ENCODE peak calls at places on chromosomes 2 and 18, in six cellular contexts. Y is HCT116; X is activated CD4-positive, CD25-positive, alpha-beta regulatory T cell treated with anti-CD3 and anti-CD28 coated beads, Interleukin-2, amount 50 U/mL, for 24 hours; W is activated CD8-positive, alpha-beta memory T cell treated with anti-CD3 and anti-CD28 coated beads, Interleukin-2, amount 10 ng/mL, durations not matched to agents 7 days and 5 days; N is lower lobe of right lung; I is GM23338. C is an unnamed sample.

GRCh38 chr2:10003206-10004125 is 39.9 kb upstream of the KLF11 start:
- ATAC-seq in Y (no peak), X (no peak), W (no peak), N (no peak), I (no peak), C (no peak)

GRCh38 chr18:67846422-67847098 is 330.0 kb upstream of the DSEL start:
- ATAC-seq in Y (no peak), X (no peak), W (no peak), N (peak), I (no peak), C (no peak)

GRCh38 chr2:240595381-240596079 is 9.0 kb downstream of the CAPN10 start:
- ATAC-seq in Y (peak), X (no peak), W (peak), N (peak), I (peak), C (no peak)

GRCh38 chr2:168165985-168166901 is 81.2 kb downstream of the STK39 start:
- ATAC-seq in Y (no peak), X (no peak), W (no peak), N (no peak), I (no peak), C (peak)

GRCh38 chr2:154740360-154740759 is 41.9 kb downstream of the KCNJ3 start:
- ATAC-seq in Y (no peak), X (no peak), W (no peak), N (no peak), I (no peak), C (no peak)

GRCh38 chr2:1685957-1686783 is 58.1 kb downstream of the PXDN start:
- ATAC-seq in Y (peak), X (no peak), W (no peak), N (no peak), I (peak), C (no peak)

GRCh38 chr2:187529977-187530721 is 24.1 kb downstream of the TFPI start:
- ATAC-seq in Y (no peak), X (no peak), W (no peak), N (no peak), I (no peak), C (no peak)

GRCh38 chr2:96359866-96360265 is 24.3 kb downstream of the NCAPH start:
- ATAC-seq in Y (no peak), X (peak), W (peak), N (no peak), I (no peak), C (peak)

GRCh38 chr18:11322716-11323115 is 173.3 kb upstream of the PIEZO2 start:
- ATAC-seq in Y (peak), X (no peak), W (no peak), N (no peak), I (peak), C (no peak)

C was measured in activated T-helper 17 cell treated with anti-CD3 and anti-CD28 coated beads, Interleukin-2, amount 50 U/mL, for 72 hours.